ENCODE peak calls at places on chromosomes 1 and 21, in eight cellular contexts. U is AG10803, D is HCT116, X is cardiac fibroblast, W is Caco-2, L is ovary, V is colonic mucosa, M is H9. N is an unnamed sample.

GRCh38 chr1:243723458-243724043 is 126.5 kb downstream of the AKT3 start:
- DNase-seq in U (no peak), D (no peak), X (peak), W (no peak), L (no peak), V (no peak), M (no peak), N (no peak)

GRCh38 chr1:161182214-161182613 is 4.9 kb upstream of the B4GALT3 start:
- DNase-seq in U (peak), D (no peak), X (peak), W (no peak), L (no peak), V (no peak), M (no peak), N (no peak)

GRCh38 chr1:20486457-20487235 is 636 bp upstream of the CAMK2N1 start:
- DNase-seq in U (peak), D (no peak), X (peak), W (peak), L (peak), V (peak), M (peak), N (no peak)

GRCh38 chr21:39193380-39193779 is 10.1 kb upstream of the PSMG1 start:
- DNase-seq in U (no peak), D (no peak), X (no peak), W (no peak), L (no peak), V (no peak), M (no peak), N (no peak)

GRCh38 chr1:44822131-44822701 is 13.9 kb downstream of the BTBD19 start:
- DNase-seq in U (no peak), D (no peak), X (no peak), W (no peak), L (no peak), V (no peak), M (no peak), N (no peak)

GRCh38 chr1:54225986-54226559 is 26.1 kb downstream of the MRPL37 start:
- DNase-seq in U (no peak), D (no peak), X (no peak), W (no peak), L (no peak), V (no peak), M (no peak), N (no peak)

GRCh38 chr21:42164064-42164789 is 54.7 kb upstream of the ABCG1 start:
- DNase-seq in U (no peak), D (peak), X (peak), W (peak), L (peak), V (peak), M (no peak), N (peak)

GRCh38 chr1:176767714-176768136 is 304.8 kb downstream of the PAPPA2 start:
- DNase-seq in U (no peak), D (no peak), X (no peak), W (no peak), L (no peak), V (no peak), M (no peak), N (no peak)

GRCh38 chr1:2208309-2209239 is 14.0 kb upstream of the FAAP20 start:
- DNase-seq in U (peak), D (no peak), X (peak), W (peak), L (peak), V (peak), M (no peak), N (no peak)

GRCh38 chr1:158830904-158831507 is at the start of gene MNDA:
- DNase-seq in U (no peak), D (no peak), X (no peak), W (no peak), L (no peak), V (no peak), M (no peak), N (peak)

GRCh38 chr1:49106438-49106837 is 329.7 kb upstream of the BEND5 start:
- DNase-seq in U (peak), D (no peak), X (no peak), W (no peak), L (no peak), V (no peak), M (no peak), N (no peak)

GRCh38 chr1:24955161-24955560 is 25.1 kb upstream of the RUNX3 start:
- DNase-seq in U (peak), D (peak), X (peak), W (no peak), L (no peak), V (no peak), M (no peak), N (peak)

GRCh38 chr1:41174170-41174569 is 67.9 kb downstream of the SCMH1 start:
- DNase-seq in U (no peak), D (no peak), X (no peak), W (no peak), L (no peak), V (no peak), M (no peak), N (no peak)

GRCh38 chr1:92473781-92474495 is 12.8 kb downstream of the GFI1 start:
- DNase-seq in U (no peak), D (no peak), X (no peak), W (no peak), L (no peak), V (no peak), M (no peak), N (peak)

GRCh38 chr1:154546264-154547043 is 12.0 kb downstream of the UBE2Q1 start:
- DNase-seq in U (peak), D (peak), X (peak), W (peak), L (peak), V (peak), M (peak), N (peak)

GRCh38 chr1:245933431-245934042 is 573.5 kb downstream of the SMYD3 start:
- DNase-seq in U (no peak), D (no peak), X (no peak), W (no peak), L (no peak), V (no peak), M (no peak), N (no peak)

GRCh38 chr1:23793018-23793781 is 2.3 kb downstream of the LYPLA2 start:
- DNase-seq in U (peak), D (no peak), X (peak), W (no peak), L (peak), V (peak), M (no peak), N (peak)

GRCh38 chr1:14571810-14572767 is 26.4 kb upstream of the KAZN start:
- DNase-seq in U (no peak), D (no peak), X (no peak), W (peak), L (no peak), V (no peak), M (peak), N (peak)
- TF ChIP-seq CTCF in U (peak), D (peak), X (no peak), W (peak), L (no peak), V (no peak), M (peak), N (peak)

DNA sequence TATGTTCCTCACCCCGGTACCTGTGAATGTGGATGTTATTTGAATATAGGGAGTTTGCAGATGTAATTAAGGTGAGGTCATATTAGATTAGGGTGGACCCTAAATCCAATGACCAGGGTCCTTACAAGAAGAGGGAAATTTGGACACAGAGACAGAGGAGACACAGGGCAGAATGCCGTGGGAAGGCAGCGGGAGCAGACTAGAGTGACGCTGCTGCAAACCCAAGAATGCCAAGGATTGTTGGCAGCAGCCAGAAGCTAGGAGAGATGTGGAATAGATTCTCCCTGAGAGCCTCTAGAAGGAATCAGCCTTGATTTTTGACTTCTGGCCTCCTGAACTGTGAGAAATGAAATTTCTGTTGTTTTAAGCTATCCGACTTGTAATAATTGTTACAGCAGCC is 53.6 kb downstream of the SPATA46 start:
- DNase-seq in U (no peak), D (no peak), X (no peak), W (no peak), L (no peak), V (no peak), M (no peak), N (no peak)
- TF ChIP-seq CTCF in U (no peak), D (no peak), X (no peak), W (no peak), L (no peak), V (no peak), M (no peak), N (no peak)

GRCh38 chr1:34787461-34788420 is 5.1 kb upstream of the GJA4 start:
- DNase-seq in U (peak), D (no peak), X (peak), W (no peak), L (no peak), V (no peak), M (peak), N (no peak)
- TF ChIP-seq CTCF in U (peak), D (peak), X (peak), W (no peak), L (no peak), V (peak), M (peak), N (peak)

GRCh38 chr1:187956975-187957374 is 1128.2 kb downstream of the PLA2G4A start:
- DNase-seq in U (no peak), D (no peak), X (no peak), W (no peak), L (no peak), V (no peak), M (no peak), N (no peak)

GRCh38 chr1:187958207-187958606 is 1129.5 kb downstream of the PLA2G4A start:
- DNase-seq in U (no peak), D (no peak), X (no peak), W (no peak), L (no peak), V (no peak), M (no peak), N (no peak)

GRCh38 chr1:187960125-187960638 is 1131.4 kb downstream of the PLA2G4A start:
- DNase-seq in U (no peak), D (no peak), X (no peak), W (no peak), L (no peak), V (no peak), M (no peak), N (no peak)

GRCh38 chr1:187961895-187962294 is 1133.1 kb downstream of the PLA2G4A start:
- DNase-seq in U (no peak), D (no peak), X (no peak), W (no peak), L (no peak), V (no peak), M (no peak), N (no peak)

DNA sequence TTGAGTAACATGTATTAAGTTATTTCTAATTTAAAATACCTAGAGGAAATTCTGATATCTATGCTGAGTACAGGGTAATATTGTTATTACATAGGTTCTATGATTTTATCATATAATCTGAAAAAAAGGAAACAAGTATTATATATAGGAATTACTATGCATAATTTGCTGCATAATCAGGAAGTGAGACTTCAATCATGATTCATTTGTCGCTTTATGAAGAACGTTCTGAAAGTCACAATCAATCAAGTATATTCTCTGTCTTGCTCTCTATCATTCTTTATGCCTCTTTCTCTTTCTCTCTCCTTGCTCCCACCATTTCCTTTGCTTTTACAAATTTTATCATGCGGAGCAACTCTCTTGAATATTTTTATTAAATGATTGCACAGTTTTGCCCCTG is 1130.3 kb downstream of the PLA2G4A start:
- DNase-seq in U (no peak), D (no peak), X (no peak), W (no peak), L (no peak), V (no peak), M (no peak), N (no peak)
- TF ChIP-seq CTCF in U (no peak), D (no peak), X (no peak), W (no peak), L (no peak), V (no peak), M (no peak), N (no peak)

GRCh38 chr1:181190362-181191035 is 102.0 kb downstream of the IER5 start:
- DNase-seq in U (no peak), D (no peak), X (no peak), W (peak), L (no peak), V (no peak), M (no peak), N (no peak)
- TF ChIP-seq CTCF in U (no peak), D (no peak), X (no peak), W (no peak), L (no peak), V (no peak), M (peak), N (peak)

GRCh38 chr1:197285526-197286217 is 17.6 kb downstream of the CRB1 start:
- DNase-seq in U (no peak), D (no peak), X (no peak), W (no peak), L (no peak), V (no peak), M (no peak), N (no peak)
- TF ChIP-seq CTCF in U (no peak), D (no peak), X (no peak), W (no peak), L (no peak), V (no peak), M (no peak), N (no peak)

GRCh38 chr1:232509570-232509969 is 120.4 kb downstream of the SIPA1L2 start:
- DNase-seq in U (peak), D (no peak), X (peak), W (peak), L (no peak), V (no peak), M (no peak), N (no peak)

GRCh38 chr1:232511172-232511571 is 118.8 kb downstream of the SIPA1L2 start:
- DNase-seq in U (peak), D (no peak), X (peak), W (no peak), L (no peak), V (no peak), M (no peak), N (no peak)

GRCh38 chr1:232507571-232507970 is 122.4 kb downstream of the SIPA1L2 start:
- DNase-seq in U (no peak), D (no peak), X (no peak), W (no peak), L (no peak), V (no peak), M (no peak), N (no peak)

GRCh38 chr1:232510367-232511110 is 119.4 kb downstream of the SIPA1L2 start:
- DNase-seq in U (no peak), D (no peak), X (peak), W (no peak), L (no peak), V (no peak), M (no peak), N (no peak)

GRCh38 chr1:232508161-232508661 is 121.7 kb downstream of the SIPA1L2 start:
- DNase-seq in U (no peak), D (no peak), X (peak), W (no peak), L (no peak), V (no peak), M (no peak), N (no peak)
- TF ChIP-seq CTCF in U (no peak), D (peak), X (no peak), W (no peak), L (no peak), V (no peak), M (peak), N (no peak)

DNA sequence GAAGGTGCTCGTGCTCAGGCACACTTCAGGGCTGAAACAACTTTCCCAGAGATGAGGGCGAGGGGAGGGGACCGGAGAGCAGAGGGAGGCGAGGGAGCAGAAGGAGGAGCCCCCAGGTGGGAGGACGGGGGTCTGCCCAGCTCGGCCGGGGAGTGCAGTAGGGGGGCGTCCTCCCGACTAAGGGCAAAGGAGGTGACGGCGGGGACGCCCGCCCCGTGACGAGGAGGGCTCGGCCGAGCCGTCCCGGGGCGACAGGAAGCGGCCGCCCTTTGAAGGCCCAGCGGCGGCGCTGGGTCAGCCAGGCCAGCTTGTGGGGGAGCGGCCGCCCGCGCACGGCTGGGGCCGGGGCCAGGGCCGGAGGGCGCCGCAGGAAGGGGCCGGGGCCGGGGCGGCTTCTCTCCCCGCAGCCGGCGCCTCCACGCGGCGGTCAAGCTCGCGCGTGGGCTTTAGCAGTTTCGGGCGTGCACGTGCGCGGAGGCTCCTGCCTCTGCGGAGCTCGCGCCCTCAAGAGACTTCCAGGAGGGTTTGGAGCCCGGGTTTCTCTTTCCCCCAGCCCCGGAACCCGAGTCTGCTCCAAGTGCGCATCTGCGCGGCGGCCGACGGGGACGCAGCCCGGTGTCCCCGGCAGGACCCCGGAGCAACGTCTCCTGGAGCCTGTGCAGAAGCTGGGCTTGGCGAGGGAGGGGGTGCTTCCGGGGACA is 100.8 kb upstream of the SLC45A1 start:
- DNase-seq in U (no peak), D (no peak), X (no peak), W (no peak), L (peak), V (no peak), M (peak), N (peak)
- TF ChIP-seq CTCF in U (no peak), D (no peak), X (no peak), W (no peak), L (no peak), V (no peak), M (no peak), N (no peak)